ENCODE peak calls at places on chromosome 18, in four cellular contexts. One of them, this sample, is unnamed.

GRCh38 chr18:11972371-11973174 is 8.7 kb upstream of the IMPA2 start:
- DNase-seq in NCI-H748 treated with DMSO at 0.1 percent for 48 hours: no peak
- DNase-seq in C1 segment of cervical spinal cord: no peak
- DNase-seq in CD4-positive, CD25-positive, alpha-beta regulatory T cell: no peak
- DNase-seq in this sample: no peak

GRCh38 chr18:9082763-9083510 is 19.6 kb upstream of the NDUFV2 start:
- DNase-seq in NCI-H748 treated with DMSO at 0.1 percent for 48 hours: no peak
- DNase-seq in C1 segment of cervical spinal cord: no peak
- DNase-seq in CD4-positive, CD25-positive, alpha-beta regulatory T cell: no peak
- DNase-seq in this sample: no peak

GRCh38 chr18:41378628-41379027 is 576.4 kb upstream of the PIK3C3 start:
- DNase-seq in NCI-H748 treated with DMSO at 0.1 percent for 48 hours: peak; percentile 76
- DNase-seq in C1 segment of cervical spinal cord: no peak
- DNase-seq in CD4-positive, CD25-positive, alpha-beta regulatory T cell: no peak
- DNase-seq in this sample: peak; percentile 31

GRCh38 chr18:76460482-76460881 is 34.6 kb downstream of the ZNF516 start:
- DNase-seq in NCI-H748 treated with DMSO at 0.1 percent for 48 hours: no peak
- DNase-seq in C1 segment of cervical spinal cord: no peak
- DNase-seq in CD4-positive, CD25-positive, alpha-beta regulatory T cell: no peak
- DNase-seq in this sample: no peak

GRCh38 chr18:58753976-58754375 is 82.7 kb downstream of the MALT1 start:
- DNase-seq in NCI-H748 treated with DMSO at 0.1 percent for 48 hours: no peak
- DNase-seq in C1 segment of cervical spinal cord: no peak
- DNase-seq in CD4-positive, CD25-positive, alpha-beta regulatory T cell: no peak
- DNase-seq in this sample: no peak

GRCh38 chr18:9806905-9807304 is 78.9 kb upstream of the TXNDC2 start:
- DNase-seq in NCI-H748 treated with DMSO at 0.1 percent for 48 hours: no peak
- DNase-seq in C1 segment of cervical spinal cord: no peak
- DNase-seq in CD4-positive, CD25-positive, alpha-beta regulatory T cell: no peak
- DNase-seq in this sample: no peak

GRCh38 chr18:44895176-44895798 is 214.6 kb downstream of the SETBP1 start:
- DNase-seq in NCI-H748 treated with DMSO at 0.1 percent for 48 hours: no peak
- DNase-seq in C1 segment of cervical spinal cord: no peak
- DNase-seq in CD4-positive, CD25-positive, alpha-beta regulatory T cell: no peak
- DNase-seq in this sample: peak; percentile 55

GRCh38 chr18:48922801-48923730 is 27.7 kb downstream of the SMAD7 start:
- DNase-seq in NCI-H748 treated with DMSO at 0.1 percent for 48 hours: no peak
- DNase-seq in C1 segment of cervical spinal cord: peak; percentile 32
- DNase-seq in CD4-positive, CD25-positive, alpha-beta regulatory T cell: no peak
- DNase-seq in this sample: peak; percentile 63

GRCh38 chr18:29853126-29853525 is 1189.4 kb downstream of the DSC3 start:
- DNase-seq in NCI-H748 treated with DMSO at 0.1 percent for 48 hours: no peak
- DNase-seq in C1 segment of cervical spinal cord: no peak
- DNase-seq in CD4-positive, CD25-positive, alpha-beta regulatory T cell: no peak
- DNase-seq in this sample: no peak

GRCh38 chr18:10130626-10131025 is 216.8 kb downstream of the VAPA start:
- DNase-seq in NCI-H748 treated with DMSO at 0.1 percent for 48 hours: no peak
- DNase-seq in C1 segment of cervical spinal cord: no peak
- DNase-seq in CD4-positive, CD25-positive, alpha-beta regulatory T cell: no peak
- DNase-seq in this sample: no peak

GRCh38 chr18:50757358-50757757 is 62.5 kb downstream of the MRO start:
- DNase-seq in NCI-H748 treated with DMSO at 0.1 percent for 48 hours: no peak
- DNase-seq in C1 segment of cervical spinal cord: no peak
- DNase-seq in CD4-positive, CD25-positive, alpha-beta regulatory T cell: no peak
- DNase-seq in this sample: no peak

This sample was measured in brain microvascular endothelial cell.